ENCODE peak calls at places on chromosomes 2 and 18, in eight cellular contexts. H is cardiac muscle cell; M is effector CD8-positive, alpha-beta T cell; O is stimulated activated naive CD8-positive, alpha-beta T cell treated with anti-CD3 and anti-CD28 coated beads, Interleukin-15, Interleukin-2, amounts not matched to agents 100 U/mL and 50 U/mL, for 24 hours; D is RKO; B is H4; T is transverse colon; E is AG08396. F is an unnamed sample.
A peak's percentile ranks its signal among the peaks of the same experiment; 100 is the strongest.

GRCh38 chr2:234533631-234534030 is 36.8 kb upstream of the ARL4C start:
- DNase-seq in B (no peak), O (no peak), H (no peak), E (no peak), D (no peak), M (no peak), T (no peak), F (no peak)

GRCh38 chr18:55880617-55881016 is 292.6 kb upstream of the TCF4 start:
- DNase-seq in D (no peak), T (no peak), H (no peak), M (no peak), O (no peak), B (no peak), E (no peak), F (no peak)

GRCh38 chr2:168194784-168195522 is 52.4 kb downstream of the STK39 start:
- DNase-seq in H (no peak), O (peak; percentile 37), E (peak; percentile 25), M (no peak), D (no peak), B (no peak), T (no peak), F (no peak)

GRCh38 chr2:183614797-183615429 is 490.7 kb downstream of the NUP35 start:
- DNase-seq in E (no peak), M (no peak), H (peak; percentile 23), T (no peak), B (no peak), O (no peak), D (no peak), F (no peak)

GRCh38 chr2:181374741-181375675 is 82.2 kb upstream of the ITGA4 start:
- DNase-seq in D (no peak), O (no peak), B (no peak), E (no peak), M (no peak), H (no peak), T (no peak), F (no peak)

GRCh38 chr2:43388371-43388770 is 162.0 kb upstream of the ZFP36L2 start:
- DNase-seq in M (no peak), E (no peak), H (no peak), O (no peak), D (no peak), B (no peak), T (no peak), F (no peak)

GRCh38 chr18:27731211-27731610 is 445.7 kb downstream of the CDH2 start:
- DNase-seq in E (no peak), M (no peak), D (no peak), T (no peak), H (no peak), B (no peak), O (no peak), F (no peak)

GRCh38 chr2:66717491-66717890 is 282.6 kb downstream of the MEIS1 start:
- DNase-seq in T (no peak), E (no peak), H (no peak), B (no peak), M (no peak), D (no peak), O (no peak), F (no peak)

GRCh38 chr2:132747046-132747445 is 77.0 kb upstream of the LYPD1 start:
- DNase-seq in T (no peak), D (no peak), M (no peak), H (no peak), B (no peak), O (no peak), E (no peak), F (no peak)

GRCh38 chr18:45602926-45603325 is 12.3 kb upstream of the SLC14A2 start:
- DNase-seq in E (no peak), T (no peak), H (no peak), O (no peak), B (no peak), M (no peak), D (no peak), F (no peak)

GRCh38 chr18:21243041-21243431 is 1.0 kb downstream of the GREB1L start:
- DNase-seq in E (no peak), H (peak; percentile 48), M (no peak), B (no peak), T (peak; percentile 6), D (no peak), O (no peak), F (peak; percentile 45)

GRCh38 chr2:29987141-29987540 is 65.8 kb upstream of the ALK start:
- DNase-seq in M (no peak), E (no peak), D (no peak), O (no peak), T (no peak), H (no peak), B (no peak), F (no peak)

GRCh38 chr2:12361506-12361905 is 355.2 kb upstream of the TRIB2 start:
- DNase-seq in T (no peak), H (no peak), B (peak; percentile 3), E (no peak), O (no peak), D (no peak), M (no peak), F (no peak)

GRCh38 chr2:42457011-42457410 is 36.8 kb downstream of the KCNG3 start:
- DNase-seq in O (no peak), E (no peak), M (no peak), B (no peak), T (no peak), H (no peak), D (no peak), F (no peak)

GRCh38 chr2:10688921-10689807 is 611 bp downstream of the NOL10 start:
- DNase-seq in B (no peak), M (no peak), D (peak; percentile 61), H (peak; percentile 29), T (peak; percentile 31), O (no peak), E (peak; percentile 22), F (no peak)

GRCh38 chr18:48702346-48703032 is 163.7 kb downstream of the CTIF start:
- DNase-seq in B (no peak), D (no peak), T (no peak), O (no peak), E (no peak), M (no peak), H (no peak), F (no peak)

GRCh38 chr2:27381577-27382181 is 1.1 kb upstream of the ZNF513 start:
- DNase-seq in O (no peak), E (no peak), B (no peak), M (no peak), H (no peak), T (no peak), D (no peak), F (no peak)